ENCODE peak calls at places on chromosomes 7 and 10, in nine cellular contexts. Y, Q, M, H, F, L, S, A and T are unnamed samples.
A peak's percentile ranks its signal among the peaks of the same experiment; 100 is the strongest.

GRCh38 chr7:140201393-140201792 is 24.6 kb upstream of the KDM7A start:
- DNase-seq in Y (no peak), Q (no peak), M (no peak), H (no peak), F (peak; percentile 57), L (peak; percentile 30), S (no peak), A (no peak), T (no peak)

GRCh38 chr7:2725178-2726105 is 37.4 kb downstream of the AMZ1 start:
- DNase-seq in Y (peak; percentile 17), Q (peak; percentile 49), M (peak; percentile 10), H (no peak), F (peak; percentile 38), L (no peak), S (peak; percentile 55), A (no peak), T (no peak)

GRCh38 chr7:99843808-99844207 is 16.0 kb downstream of the CYP3A43 start:
- DNase-seq in Y (no peak), Q (no peak), M (no peak), H (no peak), F (no peak), L (no peak), S (no peak), A (no peak), T (no peak)

GRCh38 chr10:97607076-97607635 is 17.6 kb downstream of the C10orf62 start:
- DNase-seq in Y (no peak), Q (no peak), M (no peak), H (no peak), F (no peak), L (no peak), S (no peak), A (no peak), T (no peak)

GRCh38 chr7:34837826-34838225 is 179.8 kb downstream of the NPSR1 start:
- DNase-seq in Y (no peak), Q (no peak), M (no peak), H (no peak), F (no peak), L (no peak), S (no peak), A (no peak), T (no peak)

GRCh38 chr7:92797693-92798092 is 38.7 kb downstream of the CDK6 start:
- DNase-seq in Y (no peak), Q (no peak), M (no peak), H (no peak), F (no peak), L (no peak), S (no peak), A (no peak), T (no peak)

GRCh38 chr10:52779541-52780390 is 7.2 kb upstream of the MBL2 start:
- DNase-seq in Y (peak; percentile 67), Q (peak; percentile 72), M (no peak), H (peak; percentile 63), F (peak; percentile 97), L (peak; percentile 81), S (peak; percentile 66), A (peak; percentile 79), T (peak; percentile 71)

GRCh38 chr7:135911091-135911490 is 66.1 kb downstream of the MTPN start:
- DNase-seq in Y (no peak), Q (no peak), M (peak; percentile 37), H (no peak), F (no peak), L (peak; percentile 79), S (no peak), A (no peak), T (no peak)

GRCh38 chr7:38851321-38851720 is 57.7 kb downstream of the VPS41 start:
- DNase-seq in Y (no peak), Q (no peak), M (no peak), H (no peak), F (no peak), L (no peak), S (no peak), A (no peak), T (no peak)

DNA sequence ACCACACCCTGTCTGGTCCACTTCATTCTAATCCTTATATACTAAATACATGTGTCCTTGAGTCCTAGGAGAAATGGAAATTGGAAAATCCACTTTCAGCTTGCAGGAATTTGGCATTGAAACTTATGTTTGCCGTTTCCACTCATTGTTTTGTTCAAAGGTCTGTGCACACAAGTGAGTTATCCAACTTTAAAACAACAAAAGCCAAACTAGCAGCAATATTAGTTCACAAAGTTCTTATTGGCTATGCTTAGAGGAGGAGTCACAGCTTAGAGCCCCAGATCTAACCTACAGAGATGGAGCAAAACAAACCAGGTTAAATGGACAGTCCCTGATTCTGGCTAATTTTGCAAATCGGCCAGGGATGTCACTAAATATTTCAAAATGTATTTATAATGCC is 44.6 kb upstream of the AFAP1L2 start:
- DNase-seq in Y (no peak), Q (no peak), M (no peak), H (no peak), F (peak; percentile 5), L (no peak), S (no peak), A (no peak), T (no peak)
- H3K36me3 ChIP-seq in Y (peaks cover 4% of the 10 kb centered on the region), Q (no peaks in the 10 kb centered on the region), M (no peaks in the 10 kb centered on the region), H (no peaks in the 10 kb centered on the region), F (peaks cover 5% of the 10 kb centered on the region), L (no peaks in the 10 kb centered on the region), S (no peaks in the 10 kb centered on the region), A (no peaks in the 10 kb centered on the region), T (no peaks in the 10 kb centered on the region)

GRCh38 chr10:12107781-12108180 is 21.7 kb upstream of the SEC61A2 start:
- DNase-seq in Y (no peak), Q (no peak), M (no peak), H (no peak), F (no peak), L (no peak), S (no peak), A (no peak), T (no peak)

GRCh38 chr10:12111528-12111927 is 17.9 kb upstream of the SEC61A2 start:
- DNase-seq in Y (no peak), Q (no peak), M (no peak), H (no peak), F (no peak), L (no peak), S (no peak), A (no peak), T (no peak)

GRCh38 chr10:12113627-12114026 is 15.8 kb upstream of the SEC61A2 start:
- DNase-seq in Y (no peak), Q (no peak), M (no peak), H (no peak), F (no peak), L (no peak), S (no peak), A (no peak), T (no peak)
- H3K36me3 ChIP-seq in Y (peaks cover 19% of the 10 kb centered on the region), Q (peaks cover 2% of the 10 kb centered on the region), M (no peaks in the 10 kb centered on the region), H (no peaks in the 10 kb centered on the region), F (peaks cover 67% of the 10 kb centered on the region), L (peaks cover 7% of the 10 kb centered on the region), S (peaks cover 34% of the 10 kb centered on the region), A (no peaks in the 10 kb centered on the region), T (no peaks in the 10 kb centered on the region)

GRCh38 chr10:369441-370221 is 234.4 kb downstream of the ZMYND11 start:
- DNase-seq in Y (no peak), Q (no peak), M (peak; percentile 34), H (no peak), F (no peak), L (no peak), S (peak; percentile 75), A (no peak), T (no peak)

GRCh38 chr10:371515-371914 is 236.3 kb downstream of the ZMYND11 start:
- DNase-seq in Y (no peak), Q (no peak), M (no peak), H (no peak), F (no peak), L (no peak), S (no peak), A (no peak), T (no peak)

GRCh38 chr10:366186-366585 is 230.9 kb downstream of the ZMYND11 start:
- DNase-seq in Y (no peak), Q (no peak), M (no peak), H (no peak), F (no peak), L (no peak), S (no peak), A (no peak), T (no peak)

GRCh38 chr10:370222-370825 is 235.1 kb downstream of the ZMYND11 start:
- DNase-seq in Y (no peak), Q (no peak), M (no peak), H (no peak), F (no peak), L (no peak), S (no peak), A (no peak), T (no peak)

DNA sequence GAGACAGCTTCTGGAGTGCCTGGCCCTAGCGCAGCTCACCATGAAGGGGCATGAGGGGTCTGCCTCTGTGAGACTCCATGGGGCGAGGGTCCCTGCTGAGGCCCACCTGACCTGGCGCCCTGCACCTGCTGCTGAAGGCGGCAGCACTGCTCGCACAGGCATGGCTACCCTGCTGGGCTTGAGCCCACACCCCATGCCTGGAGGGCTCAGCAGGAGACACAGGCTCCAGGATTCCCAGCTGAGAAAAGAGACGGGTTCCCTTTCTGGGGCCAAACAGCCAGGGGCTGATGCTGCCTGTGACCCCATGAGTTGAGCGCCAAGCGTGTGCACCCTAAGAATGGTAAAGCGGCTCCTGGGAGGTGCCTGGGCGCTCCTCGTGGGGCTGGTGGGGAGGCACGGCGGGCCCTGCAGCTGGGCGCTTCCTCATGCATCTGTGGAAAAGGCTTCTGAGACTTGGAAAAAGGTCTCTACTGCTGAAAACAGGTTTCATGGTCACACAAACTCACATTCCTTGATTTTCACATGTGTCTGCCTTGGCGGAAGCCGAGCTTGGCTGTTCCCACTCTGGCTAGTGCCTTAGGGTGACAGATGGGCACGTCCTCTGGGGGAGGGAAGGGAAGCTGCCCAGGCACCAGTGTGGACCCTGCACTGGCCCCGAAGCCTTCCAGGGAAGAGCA is 233.5 kb downstream of the ZMYND11 start:
- DNase-seq in Y (no peak), Q (no peak), M (no peak), H (no peak), F (no peak), L (no peak), S (no peak), A (no peak), T (no peak)
- H3K36me3 ChIP-seq in Y (peaks cover 33% of the 10 kb centered on the region), Q (no peaks in the 10 kb centered on the region), M (no peaks in the 10 kb centered on the region), H (peaks cover 13% of the 10 kb centered on the region), F (peaks cover 17% of the 10 kb centered on the region), L (no peaks in the 10 kb centered on the region), S (peaks cover 16% of the 10 kb centered on the region), A (no peaks in the 10 kb centered on the region), T (no peaks in the 10 kb centered on the region)

GRCh38 chr10:104029528-104029875 is 56.2 kb downstream of the COL17A1 start:
- DNase-seq in Y (no peak), Q (peak; percentile 84), M (peak; percentile 73), H (peak; percentile 81), F (no peak), L (no peak), S (no peak), A (peak; percentile 92), T (no peak)

GRCh38 chr10:104031631-104032030 is 54.0 kb downstream of the COL17A1 start:
- DNase-seq in Y (no peak), Q (no peak), M (no peak), H (no peak), F (no peak), L (no peak), S (no peak), A (no peak), T (no peak)

GRCh38 chr10:104028146-104028545 is 57.5 kb downstream of the COL17A1 start:
- DNase-seq in Y (no peak), Q (no peak), M (no peak), H (no peak), F (peak; percentile 80), L (peak; percentile 61), S (no peak), A (peak; percentile 76), T (no peak)

GRCh38 chr10:104026762-104027161 is 58.9 kb downstream of the COL17A1 start:
- DNase-seq in Y (no peak), Q (no peak), M (no peak), H (no peak), F (no peak), L (no peak), S (no peak), A (no peak), T (no peak)

GRCh38 chr10:104028823-104029527 is 56.7 kb downstream of the COL17A1 start:
- DNase-seq in Y (no peak), Q (no peak), M (no peak), H (no peak), F (no peak), L (no peak), S (no peak), A (no peak), T (no peak)
- H3K36me3 ChIP-seq in Y (peaks cover 13% of the 10 kb centered on the region), Q (peaks cover 8% of the 10 kb centered on the region), M (no peaks in the 10 kb centered on the region), H (no peaks in the 10 kb centered on the region), F (peaks cover 45% of the 10 kb centered on the region), L (no peaks in the 10 kb centered on the region), S (peaks cover 20% of the 10 kb centered on the region), A (no peaks in the 10 kb centered on the region), T (peaks cover under 1% of the 10 kb centered on the region)